ENCODE peak calls at places on chromosomes 12 and 14, in ten cellular contexts. X is GM12878, S is HCT116, O is upper lobe of left lung, Z is spleen, B is K562, P is stomach, N is suprapubic skin, Y is prostate gland, L is sigmoid colon. D is an unnamed sample. For H3K4me1, the result is how much of the 10 kb centered on the place peaks cover.

GRCh38 chr14:104871145-104871655 is 6.1 kb downstream of the CEP170B start:
- DNase-seq in X (no peak), S (no peak), O (no peak), Z (no peak), B (no peak), P (no peak), N (peak), Y (no peak), L (peak), D (no peak)

GRCh38 chr14:34453226-34453625 is 8.8 kb downstream of the SPTSSA start:
- DNase-seq in X (no peak), S (no peak), O (no peak), Z (no peak), B (no peak), P (no peak), N (no peak), Y (no peak), L (no peak), D (no peak)

GRCh38 chr14:71659165-71659564 is 273.1 kb upstream of the RGS6 start:
- DNase-seq in X (no peak), S (no peak), O (no peak), Z (no peak), B (no peak), P (no peak), N (no peak), Y (no peak), L (no peak), D (no peak)

GRCh38 chr14:92670177-92670576 is 78.2 kb downstream of the LGMN start:
- DNase-seq in X (no peak), S (no peak), O (no peak), Z (no peak), B (no peak), P (no peak), N (no peak), Y (no peak), L (no peak), D (no peak)

GRCh38 chr14:43872752-43873655 is 634.1 kb downstream of the FSCB start:
- DNase-seq in X (no peak), S (no peak), O (no peak), Z (no peak), B (no peak), P (no peak), N (no peak), Y (no peak), L (no peak), D (no peak)

GRCh38 chr12:2804390-2805145 is 7.9 kb upstream of the ITFG2 start:
- DNase-seq in X (no peak), S (no peak), O (no peak), Z (peak), B (no peak), P (no peak), N (no peak), Y (no peak), L (peak), D (no peak)

GRCh38 chr12:69553626-69554248 is 31.5 kb upstream of the CCT2 start:
- DNase-seq in X (no peak), S (no peak), O (no peak), Z (no peak), B (peak), P (no peak), N (no peak), Y (peak), L (no peak), D (no peak)

GRCh38 chr12:122843472-122843871 is 8.2 kb downstream of the HIP1R start:
- DNase-seq in X (no peak), S (no peak), O (no peak), Z (no peak), B (no peak), P (no peak), N (no peak), Y (no peak), L (no peak), D (no peak)

GRCh38 chr14:71725802-71726638 is 206.2 kb upstream of the RGS6 start:
- DNase-seq in X (no peak), S (no peak), O (no peak), Z (no peak), B (no peak), P (no peak), N (no peak), Y (no peak), L (no peak), D (no peak)

GRCh38 chr12:101823891-101824290 is 6.9 kb downstream of the GNPTAB start:
- DNase-seq in X (no peak), S (peak), O (no peak), Z (no peak), B (peak), P (peak), N (peak), Y (peak), L (peak), D (peak)

GRCh38 chr14:93946506-93947170 is 19.5 kb downstream of the FAM181A start:
- DNase-seq in X (no peak), S (no peak), O (no peak), Z (no peak), B (no peak), P (no peak), N (no peak), Y (no peak), L (no peak), D (no peak)

GRCh38 chr12:75655233-75655879 is 143.9 kb upstream of the KRR1 start:
- DNase-seq in X (no peak), S (no peak), O (no peak), Z (no peak), B (no peak), P (no peak), N (no peak), Y (no peak), L (no peak), D (no peak)

GRCh38 chr14:50835280-50835679 is 4.3 kb upstream of the NIN start:
- DNase-seq in X (peak), S (no peak), O (no peak), Z (no peak), B (no peak), P (no peak), N (no peak), Y (no peak), L (no peak), D (no peak)

GRCh38 chr12:107236824-107237467 is 143.6 kb upstream of the CRY1 start:
- DNase-seq in X (no peak), S (no peak), O (no peak), Z (no peak), B (no peak), P (no peak), N (no peak), Y (no peak), L (no peak), D (no peak)

GRCh38 chr12:117587646-117588287 is 226.3 kb upstream of the NOS1 start:
- DNase-seq in X (no peak), S (peak), O (no peak), Z (no peak), B (peak), P (peak), N (no peak), Y (peak), L (no peak), D (peak)

GRCh38 chr12:21552983-21553673 is 27.0 kb downstream of the SPX start:
- DNase-seq in X (no peak), S (no peak), O (no peak), Z (no peak), B (no peak), P (no peak), N (no peak), Y (no peak), L (no peak), D (no peak)

GRCh38 chr12:131105736-131106356 is 152.1 kb downstream of the ADGRD1 start:
- DNase-seq in X (no peak), S (no peak), O (peak), Z (peak), B (no peak), P (no peak), N (peak), Y (no peak), L (no peak), D (peak)

GRCh38 chr14:68938515-68939423 is 40.3 kb downstream of the ACTN1 start:
- DNase-seq in X (no peak), S (no peak), O (no peak), Z (no peak), B (no peak), P (peak), N (no peak), Y (peak), L (peak), D (no peak)
- H3K4me1 ChIP-seq in X (under half), S (under half), O (under half), Z (under half), B (under half), P (half or more), N (half or more), Y (under half), L (under half), D (under half)

GRCh38 chr12:94777936-94778335 is 127.6 kb upstream of the TMCC3 start:
- DNase-seq in X (no peak), S (no peak), O (no peak), Z (no peak), B (no peak), P (no peak), N (no peak), Y (no peak), L (no peak), D (no peak)
- TF ChIP-seq POLR2A in X (no peak), S (no peak), O (no peak), Z (no peak), B (no peak), P (no peak), N (no peak), Y (no peak), L (no peak), D (no peak)

DNA sequence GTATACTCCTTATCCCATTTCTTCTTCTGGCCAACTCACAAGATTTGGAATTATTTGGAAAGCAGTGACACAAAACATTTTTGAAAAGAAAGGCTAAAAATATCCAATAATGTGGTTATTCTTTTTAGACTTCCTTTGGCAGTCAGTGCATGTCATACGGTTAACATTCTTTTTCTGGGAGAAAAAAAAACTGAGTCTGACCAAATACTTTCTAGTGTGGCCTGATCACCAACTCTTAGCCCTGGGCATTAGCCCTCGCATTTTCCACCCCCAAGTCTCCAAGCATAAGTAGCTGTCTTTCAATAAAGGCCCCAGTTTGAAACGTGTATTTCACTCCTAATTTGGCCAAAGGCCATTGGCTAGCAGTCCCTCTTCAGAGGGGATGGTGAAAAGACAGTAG is 5.9 kb downstream of the RASSF3 start:
- DNase-seq in X (no peak), S (no peak), O (no peak), Z (no peak), B (peak), P (no peak), N (no peak), Y (no peak), L (no peak), D (no peak)
- TF ChIP-seq POLR2AphosphoS5 in X (no peak), S (no peak), O (no peak), Z (no peak), B (no peak), P (no peak), N (no peak), Y (no peak), L (no peak), D (no peak)

GRCh38 chr12:92038476-92038875 is 107.2 kb downstream of the BTG1 start:
- DNase-seq in X (no peak), S (no peak), O (no peak), Z (no peak), B (no peak), P (no peak), N (no peak), Y (no peak), L (no peak), D (no peak)

GRCh38 chr12:92035477-92035876 is 110.2 kb downstream of the BTG1 start:
- DNase-seq in X (no peak), S (no peak), O (no peak), Z (no peak), B (no peak), P (no peak), N (no peak), Y (no peak), L (no peak), D (no peak)

GRCh38 chr12:92036061-92036620 is 109.5 kb downstream of the BTG1 start:
- DNase-seq in X (no peak), S (no peak), O (no peak), Z (no peak), B (no peak), P (no peak), N (no peak), Y (no peak), L (no peak), D (no peak)

GRCh38 chr12:92034858-92035401 is 110.7 kb downstream of the BTG1 start:
- DNase-seq in X (peak), S (peak), O (no peak), Z (peak), B (no peak), P (peak), N (no peak), Y (peak), L (peak), D (no peak)

DNA sequence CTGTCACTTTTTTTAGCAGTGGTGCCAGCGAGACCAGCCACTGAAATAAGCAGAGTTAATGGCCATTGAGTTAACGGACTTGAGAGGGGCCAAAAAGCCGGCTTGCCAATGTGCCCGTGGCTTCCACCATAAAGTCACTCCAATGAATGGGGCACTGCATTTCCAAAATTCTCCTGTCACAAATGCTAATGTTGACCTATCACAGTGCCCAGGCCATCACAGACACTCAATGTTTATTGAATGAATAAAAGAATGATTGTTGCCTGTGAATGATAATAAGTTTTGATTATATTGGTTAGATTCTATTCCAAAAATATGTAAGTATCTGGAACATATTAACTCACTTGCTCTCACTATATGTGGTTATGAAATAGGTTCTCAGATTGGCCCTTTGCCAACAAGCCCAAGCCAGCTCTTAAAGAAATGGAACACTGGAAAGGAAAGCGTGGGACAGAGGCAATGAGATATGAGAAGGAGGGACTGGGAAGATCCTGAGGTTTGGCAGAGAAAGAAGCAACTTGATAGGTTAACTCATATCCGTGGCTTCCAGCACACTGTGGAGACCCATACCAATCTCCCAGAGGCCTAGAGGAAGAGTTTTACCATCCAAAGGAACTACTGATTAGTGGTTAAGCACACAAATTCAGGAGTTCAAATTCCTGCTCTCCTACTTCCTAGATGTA is 108.7 kb downstream of the BTG1 start:
- DNase-seq in X (no peak), S (no peak), O (no peak), Z (no peak), B (no peak), P (no peak), N (no peak), Y (no peak), L (no peak), D (no peak)
- H3K4me1 ChIP-seq in X (under half), S (under half), O (under half), Z (under half), B (under half), P (under half), N (under half), Y (under half), L (under half), D (under half)

DNA sequence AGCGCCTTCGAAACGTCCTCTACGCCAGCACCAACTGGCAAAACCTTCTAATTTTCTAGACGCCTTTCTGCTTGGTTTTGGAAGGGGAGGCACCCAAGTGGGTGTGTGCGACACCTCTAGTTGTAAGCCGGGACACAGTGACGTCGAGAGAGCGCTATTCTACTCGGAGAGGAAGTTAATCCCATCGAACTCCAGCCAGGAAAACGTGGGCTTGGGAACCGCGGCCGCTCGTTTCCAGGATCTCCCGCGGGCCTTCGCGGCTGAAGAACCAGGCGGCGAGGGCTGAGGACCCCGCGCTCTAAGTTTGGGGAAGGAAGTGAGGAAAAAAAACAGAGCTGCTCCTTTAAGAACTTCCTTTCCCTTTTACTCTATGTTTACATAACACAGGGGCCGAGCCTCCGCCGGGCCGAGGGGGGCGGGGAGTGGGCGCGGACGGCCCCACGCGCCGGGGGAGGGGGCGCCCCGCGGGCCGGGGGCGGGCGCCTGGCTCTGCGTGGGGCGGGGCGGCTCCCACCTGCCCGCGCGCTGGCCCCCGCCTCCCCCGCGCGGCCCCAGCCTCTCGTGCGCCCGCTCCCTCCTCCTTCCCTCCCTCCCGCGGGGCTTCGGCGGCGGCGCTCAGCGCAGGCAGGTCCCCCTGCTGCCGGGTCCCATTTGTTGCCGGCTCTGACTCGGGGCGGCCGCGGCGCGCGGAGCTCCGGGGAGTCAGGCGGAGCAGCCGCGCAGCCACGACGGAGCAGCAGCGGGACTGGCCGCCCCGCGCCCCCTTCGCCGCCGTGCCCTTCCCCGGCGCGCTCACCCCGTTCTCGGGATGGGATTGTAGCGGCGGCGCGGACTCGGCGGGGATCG is at the start of gene PELI2:
- DNase-seq in X (no peak), S (peak), O (peak), Z (peak), B (peak), P (peak), N (peak), Y (peak), L (peak), D (peak)
- TF ChIP-seq POLR2A in X (peak), S (no peak), O (peak), Z (no peak), B (no peak), P (no peak), N (peak), Y (peak), L (no peak), D (no peak)